ENCODE peak calls at places on chromosome 15, in seven cellular contexts. K is brain microvascular endothelial cell, V is adrenal gland, C is tibial artery, B is neural progenitor cell, Z is IMR-90, R is H9. Q is an unnamed sample.

GRCh38 chr15:92394327-92395175 is 870 bp downstream of the ST8SIA2 start:
- DNase-seq in K (no peak), V (no peak), C (no peak), B (peak; percentile 74), Z (no peak), R (peak; percentile 56), Q (no peak)

GRCh38 chr15:77416954-77417353 is 3.0 kb downstream of the PEAK1 start:
- DNase-seq in K (no peak), V (no peak), C (no peak), B (no peak), Z (no peak), R (no peak), Q (no peak)

GRCh38 chr15:94070341-94071275 is 160.8 kb upstream of the MCTP2 start:
- DNase-seq in K (peak; percentile 20), V (no peak), C (no peak), B (peak; percentile 13), Z (no peak), R (peak; percentile 57), Q (no peak)

GRCh38 chr15:85072917-85073316 is 91.3 kb downstream of the PDE8A start:
- DNase-seq in K (no peak), V (no peak), C (no peak), B (no peak), Z (no peak), R (no peak), Q (no peak)

GRCh38 chr15:77311618-77312398 is 108.1 kb downstream of the PEAK1 start:
- DNase-seq in K (no peak), V (no peak), C (no peak), B (no peak), Z (no peak), R (no peak), Q (no peak)

GRCh38 chr15:92527197-92527596 is 128.4 kb downstream of the FAM174B start:
- DNase-seq in K (no peak), V (no peak), C (peak; percentile 67), B (no peak), Z (no peak), R (no peak), Q (no peak)

GRCh38 chr15:101192081-101192480 is 59.8 kb downstream of the CHSY1 start:
- DNase-seq in K (no peak), V (no peak), C (no peak), B (no peak), Z (no peak), R (no peak), Q (no peak)

GRCh38 chr15:37093480-37094410 is 6.6 kb downstream of the MEIS2 start:
- DNase-seq in K (no peak), V (no peak), C (no peak), B (no peak), Z (peak; percentile 69), R (no peak), Q (no peak)

GRCh38 chr15:44064706-44065105 is 130.4 kb downstream of the FRMD5 start:
- DNase-seq in K (no peak), V (no peak), C (no peak), B (no peak), Z (no peak), R (no peak), Q (no peak)

GRCh38 chr15:59691194-59691805 is 2.2 kb upstream of the BNIP2 start:
- DNase-seq in K (peak; percentile 59), V (peak; percentile 39), C (no peak), B (peak; percentile 37), Z (peak; percentile 58), R (no peak), Q (no peak)

GRCh38 chr15:59689626-59690236 is 611 bp upstream of the BNIP2 start:
- DNase-seq in K (peak; percentile 77), V (peak; percentile 87), C (peak; percentile 94), B (peak; percentile 76), Z (peak; percentile 47), R (peak; percentile 78), Q (no peak)

GRCh38 chr15:59688383-59688887 is 685 bp downstream of the BNIP2 start:
- DNase-seq in K (peak; percentile 58), V (peak; percentile 53), C (no peak), B (no peak), Z (peak; percentile 77), R (no peak), Q (no peak)

GRCh38 chr15:59687831-59688230 is 1.3 kb downstream of the BNIP2 start:
- DNase-seq in K (peak; percentile 25), V (no peak), C (no peak), B (no peak), Z (peak; percentile 44), R (no peak), Q (no peak)

GRCh38 chr15:59688888-59689625 is at the start of gene BNIP2:
- DNase-seq in K (peak; percentile 99), V (peak; percentile 100), C (peak; percentile 100), B (peak; percentile 99), Z (peak; percentile 98), R (peak; percentile 99), Q (peak; percentile 94)
- TF ChIP-seq CTCF in K (no peak), V (no peak), C (no peak), B (no peak), Z (no peak), R (no peak), Q (no peak)

DNA sequence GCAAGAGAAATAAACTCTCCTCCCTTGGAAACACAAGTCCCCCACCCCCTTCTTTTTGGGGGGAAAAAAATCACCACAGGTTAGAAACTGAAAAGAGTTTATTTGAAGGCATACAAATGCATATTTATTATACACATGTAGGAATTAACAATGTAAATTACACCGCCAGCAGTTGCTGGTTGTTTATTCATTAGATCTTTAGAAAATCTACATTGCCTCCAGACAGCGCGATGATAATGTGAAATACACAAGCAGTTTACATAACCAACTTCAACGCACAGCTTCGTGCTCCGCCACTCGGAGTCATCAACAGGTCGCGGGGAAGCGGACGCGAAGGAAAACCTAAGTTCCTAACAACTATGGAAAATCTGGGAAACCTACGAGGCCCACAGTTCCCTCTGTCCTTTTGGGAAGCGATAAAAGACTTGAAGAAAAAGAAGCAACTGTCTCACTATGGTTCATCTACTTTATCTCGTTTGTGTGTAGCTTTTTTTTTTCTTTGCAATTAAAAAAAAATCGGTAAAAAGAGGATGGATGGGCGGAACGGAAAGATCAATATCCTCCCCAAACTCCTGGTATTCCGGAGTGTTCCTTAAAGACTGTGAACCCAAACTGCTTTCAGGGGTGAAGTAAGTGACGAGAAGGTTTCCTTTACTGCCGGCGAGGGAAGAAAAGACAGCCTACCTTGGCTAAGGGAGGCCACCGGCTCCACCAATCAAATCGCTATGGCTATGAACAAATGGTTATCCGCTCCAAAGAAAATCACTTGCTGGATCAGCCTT is 8.4 kb upstream of the FOXB1 start:
- DNase-seq in K (no peak), V (no peak), C (no peak), B (peak; percentile 50), Z (no peak), R (peak; percentile 54), Q (no peak)
- H3K27me3 ChIP-seq in K (peaks cover 95% of the 10 kb centered on the region), V (peaks cover 89% of the 10 kb centered on the region), C (peaks cover 11% of the 10 kb centered on the region), B (peaks cover 66% of the 10 kb centered on the region), Z (peaks cover 83% of the 10 kb centered on the region), R (peaks cover 10% of the 10 kb centered on the region), Q (peaks cover 85% of the 10 kb centered on the region)

GRCh38 chr15:80072285-80072684 is 12.8 kb downstream of the ZFAND6 start:
- DNase-seq in K (peak; percentile 77), V (peak; percentile 27), C (no peak), B (peak; percentile 82), Z (peak; percentile 91), R (no peak), Q (peak; percentile 57)
- H3K27ac ChIP-seq in K (no peak overlapping the region), V (no peak overlapping the region), C (no peak overlapping the region), B (no peak overlapping the region), Z (peak overlapping the region; percentile 76), R (no peak overlapping the region), Q (no peak overlapping the region)

GRCh38 chr15:64133619-64134018 is 17.9 kb upstream of the SNX22 start:
- DNase-seq in K (no peak), V (no peak), C (no peak), B (no peak), Z (no peak), R (no peak), Q (no peak)
- TF ChIP-seq CTCF in K (no peak), V (no peak), C (no peak), B (no peak), Z (no peak), R (no peak), Q (no peak)

DNA sequence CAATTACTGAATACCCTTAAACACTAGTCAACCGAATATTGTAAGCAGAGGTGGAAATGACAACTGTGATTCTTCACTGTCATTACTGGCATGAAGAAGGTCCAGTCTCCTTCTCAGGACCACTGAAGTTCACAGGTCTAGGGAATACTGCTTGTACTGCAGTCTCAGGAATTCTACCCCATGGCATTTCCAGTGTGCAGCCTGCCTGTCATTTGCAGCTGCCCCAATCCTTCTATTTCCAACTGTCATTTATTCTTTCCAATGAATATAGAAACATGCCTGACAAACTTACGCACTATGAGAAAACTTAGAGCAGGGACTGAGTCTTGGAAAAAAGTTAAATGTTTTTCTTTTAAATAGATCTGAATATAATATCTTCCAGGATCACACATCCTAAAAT is 308.0 kb upstream of the THBS1 start:
- DNase-seq in K (no peak), V (no peak), C (no peak), B (no peak), Z (no peak), R (no peak), Q (no peak)
- H3K27me3 ChIP-seq in K (no peaks in the 10 kb centered on the region), V (no peaks in the 10 kb centered on the region), C (no peaks in the 10 kb centered on the region), B (no peaks in the 10 kb centered on the region), Z (no peaks in the 10 kb centered on the region), R (no peaks in the 10 kb centered on the region), Q (no peaks in the 10 kb centered on the region)

DNA sequence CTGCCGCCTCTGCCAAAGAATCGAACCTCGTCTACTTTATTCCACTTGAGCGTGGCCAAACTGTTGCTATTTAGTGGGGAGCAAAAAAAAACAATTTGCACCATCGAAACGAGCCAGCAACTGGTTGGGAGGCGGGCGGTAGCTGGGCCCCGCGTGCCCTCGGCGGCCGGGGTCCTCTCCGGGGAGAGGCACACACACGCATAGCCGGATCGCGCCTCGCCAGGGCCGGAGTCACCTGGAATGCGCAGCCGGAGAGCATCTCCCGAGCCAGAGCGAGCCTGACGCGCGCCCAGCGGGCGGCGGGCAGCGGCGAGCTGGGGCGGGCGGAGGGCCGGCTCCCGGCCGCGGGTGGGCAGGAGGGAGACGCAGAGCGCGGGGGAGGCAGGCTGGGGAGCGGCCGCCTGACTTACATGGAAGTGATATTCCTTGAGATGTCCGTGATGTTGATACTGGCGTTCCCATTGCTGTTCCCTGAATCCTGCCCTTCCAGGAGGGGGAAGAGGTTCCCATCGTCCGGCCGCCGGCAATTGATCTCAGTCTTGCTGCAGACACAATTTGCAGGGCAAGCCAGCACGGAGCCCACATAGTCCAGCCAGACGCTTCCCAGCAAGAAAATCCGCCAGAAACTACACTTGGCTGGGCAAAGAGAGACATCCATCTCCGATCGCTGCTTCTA is 905 bp downstream of the NTRK3 start:
- DNase-seq in K (peak; percentile 1), V (no peak), C (peak; percentile 80), B (peak; percentile 86), Z (peak; percentile 20), R (peak; percentile 56), Q (no peak)
- H3K27ac ChIP-seq in K (no peak overlapping the region), V (no peak overlapping the region), C (peak overlapping the region; percentile 92), B (no peak overlapping the region), Z (no peak overlapping the region), R (no peak overlapping the region), Q (no peak overlapping the region)

GRCh38 chr15:61680260-61681037 is 379.8 kb downstream of the VPS13C start:
- DNase-seq in K (no peak), V (no peak), C (no peak), B (no peak), Z (no peak), R (no peak), Q (no peak)
- TF ChIP-seq CTCF in K (no peak), V (no peak), C (no peak), B (no peak), Z (no peak), R (no peak), Q (no peak)